ENCODE peak calls at places on chromosomes 7 and 10, in four cellular contexts. B, Q, H and C are unnamed samples.

GRCh38 chr10:15715619-15716227 is 4.0 kb downstream of the ITGA8 start:
- DNase-seq in H (no peak), B (peak), Q (no peak), C (peak)

GRCh38 chr7:41942468-41943097 is 239.7 kb upstream of the INHBA start:
- DNase-seq in Q (no peak), H (peak), B (no peak), C (no peak)

GRCh38 chr7:18693401-18693800 is 197.9 kb downstream of the HDAC9 start:
- DNase-seq in B (no peak), Q (no peak), H (no peak), C (no peak)

GRCh38 chr7:36904101-36904500 is 179.8 kb upstream of the AOAH start:
- DNase-seq in B (no peak), Q (no peak), H (no peak), C (no peak)

GRCh38 chr10:131155218-131155902 is 156.2 kb downstream of the TCERG1L start:
- DNase-seq in Q (no peak), B (no peak), H (no peak), C (no peak)

GRCh38 chr10:4825456-4825867 is 545 bp upstream of the AKR1E2 start:
- DNase-seq in Q (no peak), H (no peak), B (no peak), C (no peak)

GRCh38 chr10:133422223-133422820 is 2.1 kb downstream of the SPRN start:
- DNase-seq in B (no peak), H (no peak), Q (no peak), C (no peak)

GRCh38 chr10:37710831-37711616 is 146.4 kb downstream of the ZNF248 start:
- DNase-seq in H (no peak), B (no peak), Q (no peak), C (no peak)

GRCh38 chr7:37100735-37101331 is 347.8 kb downstream of the ELMO1 start:
- DNase-seq in H (peak), B (no peak), Q (no peak), C (peak)

GRCh38 chr10:130369645-130370381 is 233.6 kb downstream of the GLRX3 start:
- DNase-seq in H (no peak), B (no peak), Q (no peak), C (no peak)

GRCh38 chr10:78044179-78044578 is 10.5 kb downstream of the RPS24 start:
- DNase-seq in Q (no peak), B (no peak), H (no peak), C (no peak)

GRCh38 chr7:136640977-136641376 is 227.5 kb upstream of the CHRM2 start:
- DNase-seq in H (no peak), Q (no peak), B (no peak), C (no peak)

GRCh38 chr7:47622946-47623640 is 41.2 kb upstream of the TNS3 start:
- DNase-seq in H (peak), B (no peak), Q (no peak), C (no peak)

GRCh38 chr10:131946321-131946751 is 35.4 kb downstream of the BNIP3 start:
- DNase-seq in B (no peak), Q (no peak), H (no peak), C (no peak)

GRCh38 chr7:51601461-51601860 is 284.9 kb upstream of the COBL start:
- DNase-seq in H (no peak), Q (no peak), B (no peak), C (no peak)

GRCh38 chr10:76583711-76584161 is 1053.9 kb downstream of the KCNMA1 start:
- DNase-seq in H (no peak), B (no peak), Q (no peak), C (no peak)

GRCh38 chr10:70132098-70133029 is at the start of gene AIFM2:
- DNase-seq in Q (no peak), B (peak), H (peak), C (peak)

GRCh38 chr10:92822964-92823363 is 25.4 kb upstream of the EXOC6 start:
- DNase-seq in H (no peak), B (no peak), Q (no peak), C (peak)

GRCh38 chr7:19079066-19079465 is 38.4 kb downstream of the TWIST1 start:
- DNase-seq in H (no peak), Q (no peak), B (no peak), C (no peak)

GRCh38 chr7:27917774-27918314 is 177.9 kb downstream of the TAX1BP1 start:
- DNase-seq in B (no peak), Q (no peak), H (peak), C (no peak)

GRCh38 chr7:14894826-14895225 is 7.7 kb downstream of the DGKB start:
- DNase-seq in B (no peak), H (no peak), Q (no peak), C (no peak)

GRCh38 chr10:44853148-44853734 is 57.9 kb upstream of the TMEM72 start:
- DNase-seq in B (no peak), Q (no peak), H (no peak), C (no peak)

GRCh38 chr10:26242752-26243151 is 26.2 kb downstream of the GAD2 start:
- DNase-seq in B (no peak), H (no peak), Q (no peak), C (no peak)

GRCh38 chr10:13231808-13232207 is 2.4 kb downstream of the UCMA start:
- DNase-seq in Q (no peak), B (no peak), H (no peak), C (no peak)

GRCh38 chr7:28069788-28070187 is 110.8 kb downstream of the JAZF1 start:
- DNase-seq in B (no peak), H (no peak), Q (no peak), C (no peak)

GRCh38 chr10:70456164-70456563 is 14.7 kb upstream of the NODAL start:
- DNase-seq in Q (no peak), H (no peak), B (peak), C (no peak)

GRCh38 chr10:1424648-1425047 is 312.7 kb downstream of the ADARB2 start:
- DNase-seq in Q (no peak), B (no peak), H (no peak), C (no peak)

GRCh38 chr10:132856869-132857524 is 71.0 kb upstream of the NKX6-2 start:
- DNase-seq in H (no peak), B (peak), Q (no peak), C (no peak)

GRCh38 chr10:86956195-86956840 is 1.1 kb downstream of the MMRN2 start:
- DNase-seq in Q (no peak), B (no peak), H (no peak), C (no peak)

GRCh38 chr7:22356010-22356854 is 722 bp downstream of the RAPGEF5 start:
- DNase-seq in Q (no peak), B (peak), H (peak), C (no peak)

GRCh38 chr7:94874036-94874745 is 33.2 kb upstream of the PPP1R9A start:
- DNase-seq in Q (no peak), B (no peak), H (no peak), C (no peak)

GRCh38 chr7:124399941-124400340 is 365.7 kb downstream of the GPR37 start:
- DNase-seq in Q (no peak), H (no peak), B (no peak), C (no peak)

GRCh38 chr7:45687185-45687560 is 113.0 kb downstream of the ADCY1 start:
- DNase-seq in Q (no peak), H (no peak), B (no peak), C (no peak)

GRCh38 chr10:29657719-29658274 is 23.0 kb upstream of the SVIL start:
- DNase-seq in Q (no peak), B (no peak), H (no peak), C (no peak)

GRCh38 chr7:101681170-101682007 is 52.3 kb upstream of the MYL10 start:
- DNase-seq in Q (no peak), B (no peak), H (no peak), C (no peak)
- TF ChIP-seq ETV6 in Q (no peak), B (no peak), H (no peak), C (no peak)

GRCh38 chr7:12222889-12223579 is 11.9 kb downstream of the TMEM106B start:
- DNase-seq in H (no peak), Q (no peak), B (no peak), C (no peak)
- TF ChIP-seq ETV6 in H (no peak), Q (no peak), B (no peak), C (no peak)

GRCh38 chr7:75776295-75776971 is 4.4 kb upstream of the CCL26 start:
- DNase-seq in Q (peak), B (no peak), H (no peak), C (no peak)
- TF ChIP-seq ETV6 in Q (no peak), B (no peak), H (no peak), C (no peak)

GRCh38 chr7:111401516-111401915 is 160.8 kb downstream of the IMMP2L start:
- DNase-seq in B (no peak), Q (no peak), H (no peak), C (no peak)
- TF ChIP-seq ETV6 in B (no peak), Q (no peak), H (no peak), C (no peak)

GRCh38 chr10:113858541-113858940 is 4.1 kb downstream of the NHLRC2 start:
- DNase-seq in B (no peak), H (no peak), Q (no peak), C (no peak)
- TF ChIP-seq ETV6 in B (no peak), H (no peak), Q (no peak), C (no peak)

DNA sequence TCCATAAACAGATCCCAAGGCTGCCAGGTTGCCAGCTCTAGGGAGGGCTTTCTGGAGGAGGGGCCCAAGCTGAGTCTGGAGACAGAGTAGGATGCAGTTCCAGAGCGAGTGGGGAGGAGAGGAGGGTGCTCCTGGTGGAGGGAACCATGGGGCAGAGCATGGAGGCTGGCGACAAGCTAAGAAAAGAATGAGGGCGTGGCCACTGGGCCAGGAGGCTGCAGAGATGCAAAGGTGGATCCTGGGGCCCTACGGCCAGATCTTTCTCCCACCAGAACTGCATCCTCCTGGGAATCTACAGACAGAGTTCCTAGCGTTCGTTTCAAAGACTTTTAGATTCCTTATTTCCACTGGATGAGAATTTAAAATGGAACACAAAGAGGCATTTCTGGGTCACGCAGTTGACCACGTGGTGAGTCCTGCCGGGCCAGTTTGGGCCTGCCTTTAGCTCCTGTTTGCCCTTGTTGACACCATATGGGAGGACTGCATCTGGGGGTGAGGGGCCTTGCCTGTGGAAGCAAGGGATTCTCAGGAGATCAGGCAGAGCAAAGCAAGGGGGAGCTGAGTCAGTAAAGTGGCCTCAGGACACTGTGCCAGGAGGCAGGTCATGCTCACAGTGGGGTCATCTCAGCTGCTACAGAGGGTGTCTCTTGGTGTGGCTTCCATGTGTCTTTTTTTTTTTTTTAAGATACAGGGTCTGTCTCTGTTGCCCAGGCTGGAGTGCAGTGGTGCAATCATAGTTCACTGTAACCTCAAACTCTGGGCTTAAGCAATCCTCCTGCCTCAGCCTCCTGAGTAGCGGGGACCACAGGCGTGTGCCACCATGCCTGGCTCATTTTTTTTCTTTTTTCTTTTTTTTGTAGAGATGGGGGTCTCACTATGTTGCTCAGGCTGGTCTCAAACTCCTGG is 137.8 kb downstream of the SH3PXD2A start:
- DNase-seq in H (no peak), B (no peak), Q (no peak), C (peak)
- TF ChIP-seq ETV6 in H (no peak), B (no peak), Q (no peak), C (no peak)

GRCh38 chr10:117991701-117992100 is 55.0 kb downstream of the RAB11FIP2 start:
- DNase-seq in Q (no peak), H (no peak), B (no peak), C (no peak)
- TF ChIP-seq ETV6 in Q (no peak), H (no peak), B (no peak), C (no peak)

GRCh38 chr7:67875558-67875957 is 878.9 kb downstream of the TYW1 start:
- DNase-seq in H (no peak), Q (no peak), B (no peak), C (no peak)
- TF ChIP-seq ETV6 in H (no peak), Q (no peak), B (no peak), C (no peak)

GRCh38 chr7:101727184-101727583 is 90.2 kb upstream of the CUX1 start:
- DNase-seq in B (no peak), H (no peak), Q (no peak), C (no peak)

GRCh38 chr7:101725911-101726310 is 91.5 kb upstream of the CUX1 start:
- DNase-seq in B (no peak), Q (no peak), H (no peak), C (no peak)

GRCh38 chr7:101724957-101725356 is 92.5 kb upstream of the CUX1 start:
- DNase-seq in B (no peak), H (no peak), Q (no peak), C (no peak)

GRCh38 chr7:101728888-101729883 is 88.2 kb upstream of the CUX1 start:
- DNase-seq in H (peak), Q (no peak), B (no peak), C (peak)

DNA sequence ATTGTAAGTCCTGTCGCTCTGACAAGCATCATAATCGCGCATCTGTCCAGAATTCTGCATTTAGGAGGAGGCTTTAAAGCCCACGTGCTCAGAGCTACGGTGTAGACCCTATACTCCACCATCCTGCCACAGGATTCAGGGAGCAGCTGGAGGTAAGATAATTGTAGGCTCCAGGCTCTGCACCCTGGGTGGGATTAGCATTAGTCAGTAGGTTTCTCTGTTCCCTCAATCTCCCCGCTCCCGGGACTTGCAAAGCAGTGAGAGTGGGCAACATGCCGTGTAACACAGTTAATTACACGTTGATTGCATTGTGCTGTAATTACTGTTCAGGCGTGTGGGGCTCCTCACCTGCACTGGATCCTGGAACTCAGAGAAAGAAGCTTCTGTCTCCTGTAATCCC is 89.3 kb upstream of the CUX1 start:
- DNase-seq in B (no peak), Q (no peak), H (no peak), C (no peak)
- TF ChIP-seq ETV6 in B (no peak), Q (no peak), H (no peak), C (no peak)

GRCh38 chr7:103679156-103680132 is 233.4 kb upstream of the SLC26A5 start:
- DNase-seq in B (no peak), Q (no peak), H (peak), C (no peak)
- TF ChIP-seq ETV6 in B (no peak), Q (no peak), H (no peak), C (no peak)